ENCODE peak calls at places on chromosomes 11 and 22, in four cellular contexts. D, Z, E and B are unnamed samples.

GRCh38 chr22:39185601-39186012 is 33.1 kb upstream of the CBX7 start:
- DNase-seq in D (no peak), Z (no peak), E (no peak), B (peak)

GRCh38 chr11:73323464-73323863 is 15.4 kb downstream of the ARHGEF17 start:
- DNase-seq in D (no peak), Z (no peak), E (no peak), B (peak)

GRCh38 chr11:68763181-68763721 is 11.9 kb upstream of the TESMIN start:
- DNase-seq in D (no peak), Z (no peak), E (no peak), B (no peak)

GRCh38 chr11:104897891-104898684 is at the start of gene CASP12:
- DNase-seq in D (no peak), Z (no peak), E (no peak), B (no peak)

GRCh38 chr11:65150513-65151271 is 16.4 kb upstream of the SYVN1 start:
- DNase-seq in D (peak), Z (peak), E (peak), B (peak)

GRCh38 chr22:49367016-49367697 is 460.5 kb downstream of the BRD1 start:
- DNase-seq in D (no peak), Z (no peak), E (no peak), B (no peak)

GRCh38 chr11:81005595-81005994 is 1564.8 kb upstream of the TENM4 start:
- DNase-seq in D (no peak), Z (peak), E (no peak), B (no peak)

GRCh38 chr11:133903056-133903455 is 53.7 kb downstream of the IGSF9B start:
- DNase-seq in D (no peak), Z (no peak), E (no peak), B (no peak)

GRCh38 chr22:30731658-30732057 is 37.0 kb downstream of the OSBP2 start:
- DNase-seq in D (no peak), Z (no peak), E (no peak), B (no peak)

GRCh38 chr11:78318733-78319132 is 98.9 kb downstream of the GAB2 start:
- DNase-seq in D (no peak), Z (no peak), E (no peak), B (no peak)

GRCh38 chr11:1888347-1888753 is 3.3 kb downstream of the PRR33 start:
- DNase-seq in D (no peak), Z (no peak), E (no peak), B (no peak)

GRCh38 chr11:65781152-65781961 is 581 bp upstream of the AP5B1 start:
- DNase-seq in D (peak), Z (peak), E (no peak), B (peak)

GRCh38 chr11:122879785-122880184 is 2.8 kb upstream of the JHY start:
- DNase-seq in D (no peak), Z (no peak), E (no peak), B (no peak)

GRCh38 chr11:117826832-117827231 is 2.3 kb upstream of the FXYD2 start:
- DNase-seq in D (no peak), Z (no peak), E (no peak), B (no peak)

GRCh38 chr11:57493507-57494503 is 21.7 kb downstream of the SLC43A1 start:
- DNase-seq in D (peak), Z (no peak), E (no peak), B (peak)

GRCh38 chr11:46290598-46291309 is 13.3 kb downstream of the CREB3L1 start:
- DNase-seq in D (peak), Z (no peak), E (no peak), B (no peak)

GRCh38 chr22:31150615-31151014 is 9.4 kb upstream of the RNF185 start:
- DNase-seq in D (no peak), Z (no peak), E (no peak), B (peak)

GRCh38 chr11:126186708-126187481 is 24.6 kb downstream of the RPUSD4 start:
- DNase-seq in D (no peak), Z (no peak), E (no peak), B (peak)

GRCh38 chr22:35733742-35734516 is 16.3 kb downstream of the APOL5 start:
- DNase-seq in D (no peak), Z (no peak), E (no peak), B (no peak)

GRCh38 chr11:117181586-117182550 is 3.3 kb downstream of the SIDT2 start:
- DNase-seq in D (no peak), Z (no peak), E (no peak), B (no peak)

GRCh38 chr11:66085071-66085470 is 15.0 kb downstream of the PACS1 start:
- DNase-seq in D (no peak), Z (no peak), E (no peak), B (no peak)

GRCh38 chr11:19405966-19406365 is 165.2 kb upstream of the E2F8 start:
- DNase-seq in D (no peak), Z (no peak), E (no peak), B (no peak)

GRCh38 chr22:26033071-26033470 is 136.2 kb upstream of the SEZ6L start:
- DNase-seq in D (no peak), Z (no peak), E (no peak), B (no peak)

GRCh38 chr11:45333506-45333971 is 47.4 kb upstream of the SYT13 start:
- DNase-seq in D (peak), Z (peak), E (no peak), B (peak)

GRCh38 chr11:131668867-131669780 is 298.7 kb downstream of the NTM start:
- DNase-seq in D (peak), Z (peak), E (no peak), B (peak)

GRCh38 chr11:122995526-122995925 is 13.9 kb upstream of the BSX start:
- DNase-seq in D (no peak), Z (no peak), E (no peak), B (no peak)

GRCh38 chr11:1540074-1540473 is 32.0 kb downstream of the DUSP8 start:
- DNase-seq in D (peak), Z (no peak), E (no peak), B (no peak)

GRCh38 chr11:66725646-66726045 is 3.4 kb downstream of the SPTBN2 start:
- DNase-seq in D (no peak), Z (no peak), E (no peak), B (no peak)

GRCh38 chr22:49307870-49308269 is 519.8 kb downstream of the BRD1 start:
- DNase-seq in D (no peak), Z (no peak), E (no peak), B (no peak)

GRCh38 chr22:50674127-50674493 is 1.5 kb downstream of the SHANK3 start:
- DNase-seq in D (peak), Z (no peak), E (no peak), B (no peak)

GRCh38 chr22:50676211-50676636 is 3.6 kb downstream of the SHANK3 start:
- DNase-seq in D (no peak), Z (no peak), E (no peak), B (no peak)

GRCh38 chr22:50673231-50674126 is 856 bp downstream of the SHANK3 start:
- DNase-seq in D (peak), Z (no peak), E (no peak), B (no peak)

GRCh38 chr22:50675553-50676199 is 3.1 kb downstream of the SHANK3 start:
- DNase-seq in D (no peak), Z (no peak), E (no peak), B (no peak)

DNA sequence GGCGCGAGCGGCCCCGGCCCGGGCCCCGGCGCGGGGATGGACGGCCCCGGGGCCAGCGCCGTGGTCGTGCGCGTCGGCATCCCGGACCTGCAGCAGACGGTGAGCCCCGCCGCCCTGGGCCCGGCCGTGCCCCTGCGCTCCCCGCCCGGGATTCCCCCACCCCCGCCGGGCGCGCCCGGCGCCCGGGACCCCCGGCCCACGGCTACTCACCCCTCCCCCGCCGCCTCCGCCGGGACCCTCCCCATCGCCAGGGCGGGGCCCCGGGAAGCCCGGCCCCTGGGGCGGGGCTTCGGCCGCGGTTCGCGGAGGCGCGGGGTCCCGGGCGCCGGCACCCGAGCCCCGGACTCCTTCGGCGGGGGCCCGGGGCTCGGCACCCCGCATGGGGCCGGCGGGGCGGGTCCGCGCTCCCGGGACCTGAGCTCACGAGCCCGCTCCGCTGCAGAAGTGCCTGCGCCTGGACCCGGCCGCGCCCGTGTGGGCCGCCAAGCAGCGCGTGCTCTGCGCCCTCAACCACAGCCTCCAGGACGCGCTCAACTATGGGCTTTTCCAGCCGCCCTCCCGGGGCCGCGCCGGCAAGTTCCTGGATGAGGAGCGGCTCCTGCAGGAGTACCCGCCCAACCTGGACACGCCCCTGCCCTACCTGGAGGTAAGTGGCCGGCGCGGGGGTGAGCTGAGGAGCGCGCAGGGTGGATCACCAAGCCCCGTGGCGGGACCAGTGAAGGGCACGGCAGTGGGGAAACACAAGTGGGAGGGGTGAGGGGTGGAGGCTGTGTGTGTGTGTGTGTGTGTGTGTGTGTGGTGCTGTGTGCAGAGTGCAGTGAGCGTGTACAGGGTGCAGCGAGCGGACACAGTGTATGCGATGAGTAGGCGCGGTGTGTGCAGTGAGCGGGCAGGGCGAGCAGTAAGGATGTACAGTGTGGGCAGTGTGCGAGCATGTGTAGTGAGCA is 2.3 kb downstream of the SHANK3 start:
- DNase-seq in D (peak), Z (no peak), E (no peak), B (peak)
- TF ChIP-seq SMC3 in D (no peak), Z (no peak), E (no peak), B (no peak)

GRCh38 chr11:89456681-89457080 is 34.5 kb downstream of the NOX4 start:
- DNase-seq in D (no peak), Z (no peak), E (no peak), B (no peak)
- TF ChIP-seq CHD2 in D (no peak), Z (no peak), E (no peak), B (no peak)

GRCh38 chr22:45934659-45935341 is 42.2 kb downstream of the WNT7B start:
- DNase-seq in D (no peak), Z (peak), E (no peak), B (peak)
- TF ChIP-seq ESRRA in D (no peak), Z (no peak), E (no peak), B (no peak)

DNA sequence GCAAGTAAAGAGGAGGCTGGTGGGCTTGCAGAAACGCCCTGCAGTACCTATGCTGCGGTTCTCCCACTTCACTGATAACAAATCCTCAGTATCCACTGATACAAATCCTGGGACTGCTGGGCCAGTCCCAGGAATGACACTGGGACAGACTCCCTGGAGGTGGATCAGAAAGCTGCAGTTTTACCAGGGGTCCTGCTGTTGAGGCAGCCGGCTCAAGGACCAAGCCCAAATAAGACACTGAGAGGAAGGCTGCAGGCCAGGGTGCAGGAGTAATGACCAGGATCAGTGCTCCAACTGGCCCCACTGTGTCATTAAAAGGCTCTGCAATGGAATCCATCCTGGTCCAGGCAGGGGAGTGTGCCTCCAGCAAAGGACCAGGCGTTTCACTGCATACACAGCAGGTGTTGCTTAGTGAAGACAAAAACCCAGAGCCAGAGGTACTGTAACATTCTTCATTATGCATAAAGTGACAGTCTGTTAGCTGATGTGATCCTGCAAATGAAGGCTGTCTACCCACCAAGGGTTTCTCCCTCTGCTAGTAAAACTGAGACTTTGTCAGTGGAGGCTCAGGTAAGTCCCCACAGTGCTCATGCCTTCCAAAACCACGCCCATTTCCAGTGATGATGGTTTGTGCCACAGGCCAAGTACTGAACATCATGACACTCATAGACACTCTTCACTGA is 1.4 kb upstream of the C22orf39 start:
- DNase-seq in D (no peak), Z (no peak), E (no peak), B (no peak)
- TF ChIP-seq SMC3 in D (no peak), Z (no peak), E (no peak), B (no peak)

GRCh38 chr11:119369035-119369925 is 12.2 kb downstream of the USP2 start:
- DNase-seq in D (no peak), Z (no peak), E (no peak), B (peak)

GRCh38 chr11:119366690-119367620 is 14.5 kb downstream of the USP2 start:
- DNase-seq in D (no peak), Z (no peak), E (no peak), B (no peak)

GRCh38 chr11:119370486-119371046 is 10.9 kb downstream of the USP2 start:
- DNase-seq in D (no peak), Z (no peak), E (no peak), B (peak)

GRCh38 chr11:119367661-119368120 is 13.8 kb downstream of the USP2 start:
- DNase-seq in D (no peak), Z (no peak), E (no peak), B (no peak)

DNA sequence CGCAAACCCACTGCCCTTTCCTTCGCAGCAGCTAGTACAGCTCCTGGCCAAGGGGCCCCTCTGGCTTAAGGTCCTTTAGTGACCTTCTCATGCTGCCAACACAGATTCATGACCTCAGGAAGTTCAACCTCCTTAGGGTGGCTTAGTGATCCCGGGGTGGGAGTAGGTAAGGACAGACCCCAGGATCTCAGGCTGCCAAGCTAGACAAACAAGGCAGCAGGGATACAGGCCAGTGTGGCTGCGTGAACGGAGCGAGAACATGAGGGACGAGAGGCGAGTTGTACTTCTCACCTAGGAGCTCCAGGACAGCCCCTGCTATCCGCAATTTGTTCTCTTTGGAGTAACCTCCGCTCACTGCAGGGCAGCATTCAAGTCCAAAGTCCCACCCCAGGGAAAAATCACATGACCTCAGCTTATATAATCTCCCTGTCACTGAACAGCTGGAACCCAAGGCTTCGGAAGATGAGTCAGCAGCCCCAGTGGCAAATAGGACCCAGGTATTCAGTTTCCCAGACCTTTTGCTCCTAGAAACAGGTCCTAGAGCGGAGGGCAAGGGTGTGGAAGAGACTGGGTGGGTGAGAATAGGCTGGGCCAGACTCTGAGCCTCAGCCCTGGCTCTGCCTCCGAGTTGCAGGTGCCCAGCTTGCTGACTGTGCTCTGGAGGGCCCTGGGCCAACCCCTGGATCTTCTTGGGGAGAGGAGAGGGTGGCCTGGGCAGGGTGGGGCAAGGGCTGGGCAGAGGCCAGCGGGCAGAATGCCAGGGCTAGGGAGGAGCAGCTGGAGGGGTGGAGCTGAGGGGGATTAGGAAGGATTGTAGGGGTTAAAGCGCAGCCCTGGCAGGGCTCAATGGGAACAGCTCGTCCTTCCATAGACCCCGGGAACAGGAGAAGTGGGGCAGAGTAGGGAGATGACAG is 13.1 kb downstream of the USP2 start:
- DNase-seq in D (peak), Z (no peak), E (no peak), B (peak)
- TF ChIP-seq CHD2 in D (no peak), Z (no peak), E (no peak), B (no peak)

DNA sequence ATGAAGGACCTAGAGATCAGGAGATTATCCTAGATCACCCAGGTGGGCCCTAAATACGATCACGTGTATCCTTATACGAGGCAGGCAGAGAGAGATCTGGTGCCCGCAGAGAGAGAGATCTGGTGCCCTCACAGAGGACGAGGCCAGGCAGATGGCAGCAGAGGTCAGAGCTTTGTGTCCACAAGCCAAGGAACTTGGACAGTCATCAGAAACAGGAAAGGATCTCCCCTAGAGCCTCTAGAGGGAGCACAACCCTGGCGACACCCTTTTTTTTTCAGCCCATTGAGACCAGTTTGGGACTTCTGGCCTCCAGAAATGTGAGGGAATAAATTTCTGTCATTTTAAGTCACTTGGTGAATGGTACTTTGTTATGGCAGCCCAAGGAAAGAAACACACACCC is 25.5 kb upstream of the TIMP3 start:
- DNase-seq in D (peak), Z (no peak), E (no peak), B (peak)
- TF ChIP-seq ESRRA in D (no peak), Z (no peak), E (no peak), B (no peak)

GRCh38 chr22:40666151-40666848 is 13.0 kb upstream of the MCHR1 start:
- DNase-seq in D (peak), Z (no peak), E (no peak), B (no peak)
- TF ChIP-seq SMC3 in D (no peak), Z (no peak), E (no peak), B (no peak)